ENCODE peak calls at places on chromosomes 7 and 10, in eight cellular contexts. One of them, this sample, is unnamed.

GRCh38 chr10:47024046-47024322 is 112.8 kb downstream of the PTPN20 start:
- DNase-seq in GM12891: no peak
- DNase-seq in A549: no peak
- DNase-seq in renal cortical epithelial cell: no peak
- DNase-seq in HFF-Myc: no peak
- DNase-seq in type B pancreatic cell: no peak
- DNase-seq in T follicular helper cell: no peak
- DNase-seq in fibroblast of pulmonary artery: no peak
- DNase-seq in this sample: no peak

GRCh38 chr10:86899670-86900276 is 57.6 kb downstream of the MMRN2 start:
- DNase-seq in GM12891: no peak
- DNase-seq in A549: peak
- DNase-seq in renal cortical epithelial cell: peak
- DNase-seq in HFF-Myc: peak
- DNase-seq in type B pancreatic cell: no peak
- DNase-seq in T follicular helper cell: peak
- DNase-seq in fibroblast of pulmonary artery: peak
- DNase-seq in this sample: peak

GRCh38 chr7:84364708-84365107 is 170.1 kb upstream of the SEMA3A start:
- DNase-seq in GM12891: no peak
- DNase-seq in A549: no peak
- DNase-seq in renal cortical epithelial cell: peak
- DNase-seq in HFF-Myc: peak
- DNase-seq in type B pancreatic cell: no peak
- DNase-seq in T follicular helper cell: no peak
- DNase-seq in fibroblast of pulmonary artery: peak
- DNase-seq in this sample: peak

GRCh38 chr7:27277628-27278027 is 35.0 kb downstream of the EVX1 start:
- DNase-seq in GM12891: no peak
- DNase-seq in A549: peak
- DNase-seq in renal cortical epithelial cell: peak
- DNase-seq in HFF-Myc: no peak
- DNase-seq in type B pancreatic cell: no peak
- DNase-seq in T follicular helper cell: no peak
- DNase-seq in fibroblast of pulmonary artery: peak
- DNase-seq in this sample: peak

GRCh38 chr7:29140873-29141468 is 5.4 kb downstream of the CPVL start:
- DNase-seq in GM12891: no peak
- DNase-seq in A549: no peak
- DNase-seq in renal cortical epithelial cell: peak
- DNase-seq in HFF-Myc: no peak
- DNase-seq in type B pancreatic cell: no peak
- DNase-seq in T follicular helper cell: no peak
- DNase-seq in fibroblast of pulmonary artery: no peak
- DNase-seq in this sample: no peak

GRCh38 chr10:32454148-32454547 is 8.2 kb downstream of the CCDC7 start:
- DNase-seq in GM12891: no peak
- DNase-seq in A549: no peak
- DNase-seq in renal cortical epithelial cell: no peak
- DNase-seq in HFF-Myc: no peak
- DNase-seq in type B pancreatic cell: no peak
- DNase-seq in T follicular helper cell: no peak
- DNase-seq in fibroblast of pulmonary artery: no peak
- DNase-seq in this sample: no peak

GRCh38 chr10:48659790-48660189 is 24.9 kb upstream of the WDFY4 start:
- DNase-seq in GM12891: no peak
- DNase-seq in A549: no peak
- DNase-seq in renal cortical epithelial cell: no peak
- DNase-seq in HFF-Myc: no peak
- DNase-seq in type B pancreatic cell: no peak
- DNase-seq in T follicular helper cell: no peak
- DNase-seq in fibroblast of pulmonary artery: peak
- DNase-seq in this sample: no peak

GRCh38 chr10:15571570-15571969 is 148.2 kb downstream of the ITGA8 start:
- DNase-seq in GM12891: no peak
- DNase-seq in A549: no peak
- DNase-seq in renal cortical epithelial cell: no peak
- DNase-seq in HFF-Myc: peak
- DNase-seq in type B pancreatic cell: no peak
- DNase-seq in T follicular helper cell: no peak
- DNase-seq in fibroblast of pulmonary artery: peak
- DNase-seq in this sample: peak

GRCh38 chr7:47407136-47407535 is 174.8 kb downstream of the TNS3 start:
- DNase-seq in GM12891: no peak
- DNase-seq in A549: no peak
- DNase-seq in renal cortical epithelial cell: no peak
- DNase-seq in HFF-Myc: no peak
- DNase-seq in type B pancreatic cell: no peak
- DNase-seq in T follicular helper cell: no peak
- DNase-seq in fibroblast of pulmonary artery: no peak
- DNase-seq in this sample: no peak